ENCODE peak calls at places on chromosomes 4 and X, in eight cellular contexts. C is neuronal stem cell, B is upper lobe of right lung, U is uterus, O is SJSA1, G is adrenal gland, X is IMR-90, L is MM.1S. T is an unnamed sample.

GRCh38 chr4:111678466-111678865 is 466.8 kb upstream of the FAM241A start:
- DNase-seq in C (no peak), B (no peak), U (no peak), O (peak; percentile 42), G (no peak), X (peak; percentile 27), L (no peak), T (no peak)

GRCh38 chr4:76782837-76783236 is 115.1 kb downstream of the SOWAHB start:
- DNase-seq in C (no peak), B (no peak), U (no peak), O (no peak), G (no peak), X (peak; percentile 85), L (no peak), T (no peak)

GRCh38 chr4:177093964-177094363 is 215.7 kb upstream of the NEIL3 start:
- DNase-seq in C (no peak), B (no peak), U (no peak), O (no peak), G (no peak), X (no peak), L (peak; percentile 8), T (no peak)

GRCh38 chr4:5957091-5957490 is 61.1 kb downstream of the C4orf50 start:
- DNase-seq in C (no peak), B (peak; percentile 51), U (no peak), O (no peak), G (no peak), X (no peak), L (no peak), T (no peak)

GRCh38 chrX:21529771-21530170 is 128.4 kb downstream of the KLHL34 start:
- DNase-seq in C (no peak), B (no peak), U (no peak), O (no peak), G (no peak), X (peak; percentile 59), L (no peak), T (peak; percentile 0)

GRCh38 chrX:155534800-155535199 is 76.4 kb upstream of the F8A3 start:
- DNase-seq in C (no peak), B (no peak), U (no peak), O (no peak), G (no peak), X (no peak), L (no peak), T (no peak)

GRCh38 chrX:13220916-13221315 is 98.9 kb downstream of the ATXN3L start:
- DNase-seq in C (no peak), B (no peak), U (no peak), O (no peak), G (no peak), X (peak; percentile 84), L (no peak), T (peak; percentile 64)

GRCh38 chrX:113260474-113260873 is 419.8 kb upstream of the AMOT start:
- DNase-seq in C (no peak), B (no peak), U (no peak), O (no peak), G (no peak), X (no peak), L (peak; percentile 10), T (no peak)

GRCh38 chr4:42280327-42281095 is 116.8 kb upstream of the SHISA3 start:
- DNase-seq in C (no peak), B (no peak), U (no peak), O (no peak), G (no peak), X (peak; percentile 21), L (peak; percentile 50), T (no peak)

GRCh38 chrX:806586-806985 is 176.0 kb downstream of the SHOX start:
- DNase-seq in C (no peak), B (no peak), U (no peak), O (no peak), G (no peak), X (no peak), L (no peak), T (no peak)

GRCh38 chrX:13131511-13132137 is 87.2 kb upstream of the FAM9C start:
- DNase-seq in C (no peak), B (no peak), U (no peak), O (peak; percentile 54), G (no peak), X (no peak), L (peak; percentile 60), T (no peak)

GRCh38 chr4:112361181-112361791 is 64.1 kb downstream of the ALPK1 start:
- DNase-seq in C (no peak), B (no peak), U (no peak), O (no peak), G (no peak), X (peak; percentile 27), L (peak; percentile 78), T (no peak)

GRCh38 chr4:11415409-11416070 is 13.2 kb downstream of the HS3ST1 start:
- DNase-seq in C (no peak), B (no peak), U (no peak), O (no peak), G (no peak), X (no peak), L (no peak), T (no peak)
- H3K27me3 ChIP-seq in C (no peaks in the 10 kb centered on the region), B (no peaks in the 10 kb centered on the region), U (no peaks in the 10 kb centered on the region), O (no peaks in the 10 kb centered on the region), G (no peaks in the 10 kb centered on the region), X (no peaks in the 10 kb centered on the region), L (no peaks in the 10 kb centered on the region), T (no peaks in the 10 kb centered on the region)

GRCh38 chr4:184331155-184331995 is 113.7 kb upstream of the ENPP6 start:
- DNase-seq in C (no peak), B (no peak), U (no peak), O (peak; percentile 6), G (peak; percentile 71), X (peak; percentile 23), L (peak; percentile 61), T (no peak)
- H3K4me3 ChIP-seq in C (no peak overlapping the region), B (no peak overlapping the region), U (no peak overlapping the region), O (peak overlapping the region; percentile 8), G (no peak overlapping the region), X (no peak overlapping the region), L (peak overlapping the region; percentile 29), T (no peak overlapping the region)

GRCh38 chr4:99447513-99447912 is 12.4 kb upstream of the ADH7 start:
- DNase-seq in C (no peak), B (no peak), U (no peak), O (no peak), G (no peak), X (no peak), L (no peak), T (no peak)
- H3K9me3 ChIP-seq in C (no peaks in the 10 kb centered on the region), B (no peaks in the 10 kb centered on the region), U (no peaks in the 10 kb centered on the region), O (peaks cover 2% of the 10 kb centered on the region), G (no peaks in the 10 kb centered on the region), X (no peaks in the 10 kb centered on the region), L (no peaks in the 10 kb centered on the region), T (no peaks in the 10 kb centered on the region)

GRCh38 chr4:99062120-99062519 is 26.5 kb downstream of the ADH5 start:
- DNase-seq in C (no peak), B (no peak), U (no peak), O (no peak), G (no peak), X (peak; percentile 27), L (no peak), T (no peak)
- H3K27me3 ChIP-seq in C (no peaks in the 10 kb centered on the region), B (no peaks in the 10 kb centered on the region), U (no peaks in the 10 kb centered on the region), O (no peaks in the 10 kb centered on the region), G (no peaks in the 10 kb centered on the region), X (no peaks in the 10 kb centered on the region), L (no peaks in the 10 kb centered on the region), T (no peaks in the 10 kb centered on the region)

GRCh38 chr4:101068115-101068514 is 279.2 kb downstream of the PPP3CA start:
- DNase-seq in C (no peak), B (no peak), U (no peak), O (no peak), G (no peak), X (no peak), L (no peak), T (no peak)

GRCh38 chr4:101065346-101065745 is 282.0 kb downstream of the PPP3CA start:
- DNase-seq in C (no peak), B (no peak), U (no peak), O (no peak), G (no peak), X (no peak), L (no peak), T (no peak)

GRCh38 chr4:101067383-101067782 is 279.9 kb downstream of the PPP3CA start:
- DNase-seq in C (no peak), B (no peak), U (no peak), O (no peak), G (no peak), X (no peak), L (no peak), T (no peak)

GRCh38 chr4:101065935-101066485 is 281.3 kb downstream of the PPP3CA start:
- DNase-seq in C (no peak), B (no peak), U (no peak), O (no peak), G (no peak), X (no peak), L (no peak), T (no peak)

GRCh38 chr4:101066586-101066985 is 280.7 kb downstream of the PPP3CA start:
- DNase-seq in C (no peak), B (no peak), U (no peak), O (no peak), G (no peak), X (no peak), L (no peak), T (no peak)
- H3K4me3 ChIP-seq in C (no peak overlapping the region), B (no peak overlapping the region), U (no peak overlapping the region), O (no peak overlapping the region), G (no peak overlapping the region), X (no peak overlapping the region), L (no peak overlapping the region), T (no peak overlapping the region)